ENCODE peak calls at places on chromosomes 4 and X, in six cellular contexts. K is transverse colon, I is fibroblast of mammary gland, V is GM12865, F is MM.1S, A is tibial nerve. L is an unnamed sample.

GRCh38 chr4:54063737-54064316 is 578 bp downstream of the CHIC2 start:
- DNase-seq in K (peak), I (no peak), V (peak), F (peak), A (peak), L (peak)

GRCh38 chrX:22078117-22078516 is 46.0 kb downstream of the PHEX start:
- DNase-seq in K (no peak), I (no peak), V (no peak), F (no peak), A (no peak), L (no peak)

GRCh38 chr4:173529505-173530325 is at the start of gene HAND2:
- DNase-seq in K (peak), I (peak), V (no peak), F (no peak), A (no peak), L (no peak)

GRCh38 chr4:40731792-40732245 is 17.9 kb upstream of the NSUN7 start:
- DNase-seq in K (peak), I (no peak), V (peak), F (no peak), A (peak), L (peak)

GRCh38 chrX:10341309-10341708 is 184.5 kb downstream of the CLCN4 start:
- DNase-seq in K (no peak), I (peak), V (no peak), F (no peak), A (no peak), L (no peak)

GRCh38 chr4:134780244-134780643 is 578.7 kb upstream of the PABPC4L start:
- DNase-seq in K (no peak), I (no peak), V (no peak), F (no peak), A (no peak), L (no peak)

GRCh38 chr4:181569553-181569952 is 673.6 kb upstream of the TENM3 start:
- DNase-seq in K (no peak), I (peak), V (peak), F (peak), A (no peak), L (no peak)

GRCh38 chrX:9327747-9328145 is 137.1 kb upstream of the TBL1X start:
- DNase-seq in K (no peak), I (peak), V (no peak), F (no peak), A (no peak), L (no peak)

GRCh38 chr4:187183826-187184225 is 460.2 kb upstream of the FAT1 start:
- DNase-seq in K (no peak), I (no peak), V (no peak), F (no peak), A (no peak), L (no peak)

GRCh38 chr4:11698846-11699590 is 270.3 kb upstream of the HS3ST1 start:
- DNase-seq in K (no peak), I (peak), V (no peak), F (no peak), A (no peak), L (no peak)

GRCh38 chr4:158850800-158851644 is 82.2 kb downstream of the FNIP2 start:
- DNase-seq in K (no peak), I (peak), V (peak), F (peak), A (no peak), L (no peak)

GRCh38 chrX:121102101-121102500 is 54.7 kb downstream of the GLUD2 start:
- DNase-seq in K (no peak), I (no peak), V (no peak), F (no peak), A (no peak), L (no peak)

GRCh38 chr4:125315571-125316390 is 1.0 kb downstream of the FAT4 start:
- DNase-seq in K (peak), I (peak), V (no peak), F (peak), A (peak), L (peak)
- TF ChIP-seq CTCF in K (no peak), I (no peak), V (no peak), F (no peak), A (no peak), L (no peak)

DNA sequence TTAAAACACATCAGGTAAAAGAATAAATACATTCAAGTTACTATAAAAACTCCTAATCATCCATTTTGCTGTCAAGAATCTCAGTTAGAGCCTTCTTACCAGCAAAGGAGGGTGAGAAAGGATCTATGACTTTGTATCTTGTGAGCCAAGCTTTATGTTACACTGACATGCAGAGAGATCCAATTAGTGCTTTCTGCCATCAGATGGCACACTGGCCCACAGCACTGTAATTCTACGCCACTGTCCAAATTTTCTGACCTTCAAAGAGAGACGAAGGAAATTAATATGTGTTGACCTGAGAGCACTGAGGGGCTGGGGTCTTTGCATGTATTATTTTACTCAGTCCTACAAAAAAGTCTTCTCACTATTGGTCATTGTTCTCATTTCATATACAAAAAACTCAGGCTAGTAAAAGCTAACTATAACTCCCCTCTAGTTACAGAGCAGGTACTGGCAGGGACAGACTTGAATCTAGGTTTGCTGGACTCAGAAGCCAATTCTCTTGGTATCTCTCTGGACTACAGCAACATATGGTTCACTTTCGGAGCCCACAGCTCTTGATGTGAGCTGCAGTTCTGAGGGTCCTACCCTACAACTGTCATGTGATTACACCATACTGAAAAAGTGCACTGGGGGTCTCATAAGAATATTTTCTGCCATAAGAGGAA is 157.6 kb downstream of the NR3C2 start:
- DNase-seq in K (no peak), I (no peak), V (no peak), F (no peak), A (no peak), L (no peak)
- TF ChIP-seq CTCF in K (no peak), I (no peak), V (no peak), F (peak), A (no peak), L (no peak)

GRCh38 chr4:28225005-28225404 is 1364.4 kb downstream of the STIM2 start:
- DNase-seq in K (no peak), I (peak), V (no peak), F (peak), A (no peak), L (no peak)
- TF ChIP-seq CTCF in K (no peak), I (peak), V (no peak), F (peak), A (no peak), L (no peak)

GRCh38 chr4:125526420-125526819 is 211.7 kb downstream of the FAT4 start:
- DNase-seq in K (no peak), I (peak), V (no peak), F (no peak), A (no peak), L (no peak)
- TF ChIP-seq CTCF in K (no peak), I (peak), V (no peak), F (no peak), A (no peak), L (no peak)

GRCh38 chr4:153781717-153782416 is 7.0 kb downstream of the SFRP2 start:
- DNase-seq in K (no peak), I (peak), V (no peak), F (no peak), A (no peak), L (no peak)
- TF ChIP-seq CTCF in K (no peak), I (no peak), V (no peak), F (no peak), A (no peak), L (no peak)

DNA sequence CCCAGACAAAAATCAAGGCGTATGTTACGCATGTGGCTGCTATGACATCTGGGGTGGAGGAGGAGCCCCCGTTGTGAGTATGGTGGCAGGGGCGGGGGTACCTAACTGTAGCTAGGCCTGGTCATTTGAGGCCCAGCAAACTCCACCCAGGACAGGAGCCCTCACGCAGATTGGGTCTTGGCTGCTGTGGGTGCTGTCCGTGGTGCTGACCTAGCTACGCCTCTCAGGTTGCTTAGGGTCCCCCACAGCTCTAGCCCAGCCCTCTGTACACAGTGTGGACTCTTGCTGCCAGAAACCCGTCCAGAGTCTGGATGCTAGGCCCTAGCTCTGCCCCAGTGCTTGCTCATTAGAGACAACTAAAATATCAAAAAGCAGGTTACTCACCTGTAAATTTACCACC is 146.7 kb upstream of the PSAPL1 start:
- DNase-seq in K (no peak), I (peak), V (peak), F (peak), A (no peak), L (peak)
- TF ChIP-seq CTCF in K (no peak), I (no peak), V (no peak), F (no peak), A (no peak), L (no peak)

DNA sequence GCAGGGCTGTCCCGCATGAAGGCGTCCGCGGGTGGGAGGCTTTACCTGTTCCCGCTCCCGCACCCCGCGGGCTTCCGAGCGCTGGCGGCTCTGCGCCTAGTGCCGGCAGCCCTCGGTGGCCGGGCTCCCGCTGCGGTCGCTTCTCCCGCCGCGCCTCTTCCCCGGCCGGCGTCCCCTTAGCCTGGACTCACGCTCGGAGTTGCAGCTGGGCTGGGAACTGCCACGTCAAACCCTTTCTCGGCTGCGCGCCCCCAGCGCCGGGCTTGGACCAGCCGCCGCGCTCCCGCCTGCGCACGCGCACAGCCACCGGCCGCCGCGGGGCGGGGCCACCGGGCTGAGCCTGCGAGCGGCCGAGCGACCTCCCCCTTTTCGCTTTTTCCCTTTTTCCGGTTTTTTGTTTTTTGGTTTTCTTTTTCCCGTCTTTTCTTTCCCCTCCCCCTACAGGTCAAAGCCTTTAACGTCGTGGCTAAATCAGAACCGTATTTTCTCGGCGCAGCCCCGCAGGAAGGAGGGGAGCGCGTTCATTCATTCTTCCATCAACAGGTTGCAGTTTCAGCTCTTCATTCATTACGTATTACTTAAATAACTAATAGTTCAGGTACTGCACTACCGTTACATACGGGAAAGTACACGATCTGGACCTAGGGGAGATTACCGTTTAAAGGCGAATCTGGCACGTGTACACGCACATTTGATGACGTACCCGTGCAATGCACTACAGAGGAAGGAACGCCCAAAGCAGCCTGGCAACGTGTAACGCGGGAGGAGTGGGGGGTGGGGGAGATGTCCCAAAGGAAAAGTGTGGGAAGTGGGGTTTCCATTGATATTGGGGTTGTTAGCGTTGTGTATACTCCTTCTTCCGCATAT is at the start of gene SEC24D:
- DNase-seq in K (peak), I (peak), V (peak), F (peak), A (peak), L (peak)
- TF ChIP-seq CTCF in K (no peak), I (no peak), V (no peak), F (no peak), A (no peak), L (no peak)

DNA sequence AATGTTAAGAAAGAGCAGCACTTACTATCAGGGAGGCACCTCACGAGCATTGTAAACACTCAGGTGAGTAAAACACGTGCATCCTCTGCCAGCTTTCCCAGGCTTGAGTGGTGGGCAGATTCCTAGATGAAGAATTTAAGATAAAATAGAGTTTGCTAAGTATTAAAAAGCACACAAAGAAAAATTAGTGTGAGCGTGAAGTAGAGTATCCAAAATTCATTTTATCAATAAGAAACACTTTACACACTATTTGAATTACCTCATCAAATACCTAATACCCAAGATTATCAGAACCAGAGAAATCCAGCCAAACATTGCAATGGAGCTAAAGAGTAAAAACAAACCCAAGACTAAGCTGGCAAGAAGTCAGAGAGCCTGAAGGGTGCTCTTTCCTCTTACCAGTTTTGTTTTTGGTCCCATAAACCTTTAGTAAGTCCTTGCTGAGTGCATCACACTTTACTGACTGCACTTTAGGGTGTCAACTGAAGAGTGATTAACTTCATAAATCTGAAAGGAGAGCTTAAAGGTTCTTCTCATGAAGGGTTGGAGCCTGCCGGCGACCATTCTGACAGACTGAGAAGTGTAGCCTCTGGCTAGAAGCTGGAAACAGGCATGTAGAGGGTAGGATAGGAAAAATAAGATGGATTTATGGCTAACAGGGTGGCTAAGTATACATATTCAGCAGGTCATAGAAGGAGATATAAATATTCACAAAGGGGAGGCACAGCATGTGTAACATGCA is 151.1 kb downstream of the SLC7A11 start:
- DNase-seq in K (no peak), I (no peak), V (no peak), F (peak), A (no peak), L (no peak)
- TF ChIP-seq CTCF in K (no peak), I (no peak), V (no peak), F (no peak), A (no peak), L (no peak)

DNA sequence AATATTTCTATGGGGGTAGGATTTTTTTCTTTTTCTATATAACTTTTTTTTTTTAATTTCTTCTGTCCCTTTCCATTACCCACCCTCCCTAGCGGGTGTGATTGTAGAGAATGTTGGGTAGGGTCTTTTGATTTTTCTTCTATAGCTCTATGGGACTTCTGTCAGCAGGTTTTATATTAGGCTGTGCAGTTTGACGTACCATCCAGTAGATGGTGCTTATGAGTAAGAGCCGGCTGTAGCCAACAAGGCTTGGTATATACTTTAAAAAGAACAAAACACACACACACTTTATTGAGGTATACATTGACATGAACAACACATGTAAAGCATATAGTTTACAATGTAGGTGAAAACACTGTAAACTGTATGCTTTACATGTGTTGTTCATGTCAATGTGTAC is 247.9 kb upstream of the POF1B start:
- DNase-seq in K (no peak), I (no peak), V (peak), F (no peak), A (no peak), L (no peak)
- TF ChIP-seq CTCF in K (peak), I (peak), V (peak), F (no peak), A (no peak), L (no peak)